ENCODE peak calls at places on chromosomes 16 and 17, in five cellular contexts. D, S, L, C and I are unnamed samples.

GRCh38 chr16:84881702-84882521 is 62.1 kb downstream of the CRISPLD2 start:
- DNase-seq in C (no peak), S (no peak), L (no peak), D (no peak), I (no peak)

GRCh38 chr17:51398128-51398525 is 137.8 kb downstream of the UTP18 start:
- DNase-seq in D (no peak), C (no peak), L (no peak), S (no peak), I (no peak)

GRCh38 chr16:1099224-1100083 is 3.4 kb upstream of the C1QTNF8 start:
- DNase-seq in S (no peak), C (no peak), D (no peak), L (no peak), I (no peak)

GRCh38 chr17:10614536-10615155 is 42.5 kb downstream of the MYH3 start:
- DNase-seq in L (no peak), C (no peak), S (no peak), D (peak; percentile 7), I (no peak)

GRCh38 chr17:21081967-21082366 is 39.2 kb upstream of the USP22 start:
- DNase-seq in L (no peak), S (no peak), D (no peak), C (no peak), I (no peak)

GRCh38 chr17:4209611-4210010 is 54.2 kb downstream of the ANKFY1 start:
- DNase-seq in D (no peak), S (no peak), L (no peak), C (no peak), I (peak; percentile 43)

GRCh38 chr16:81946206-81946605 is 65.1 kb downstream of the SDR42E1 start:
- DNase-seq in D (no peak), S (no peak), C (no peak), L (no peak), I (no peak)

GRCh38 chr17:44738214-44738906 is 20.4 kb upstream of the ADAM11 start:
- DNase-seq in L (no peak), S (no peak), C (no peak), D (no peak), I (no peak)

GRCh38 chr17:28950752-28951427 is 428 bp downstream of the PHF12 start:
- DNase-seq in D (no peak), C (no peak), L (no peak), S (no peak), I (no peak)

GRCh38 chr17:55089955-55090573 is 121.5 kb downstream of the STXBP4 start:
- DNase-seq in C (no peak), L (no peak), D (no peak), S (peak; percentile 45), I (no peak)

GRCh38 chr17:58337126-58337599 is 8.6 kb upstream of the TSPOAP1 start:
- DNase-seq in C (no peak), D (no peak), L (peak; percentile 67), S (no peak), I (no peak)

GRCh38 chr16:138049-138417 is 440 bp downstream of the NPRL3 start:
- DNase-seq in L (no peak), C (peak; percentile 69), S (peak; percentile 19), D (no peak), I (no peak)

GRCh38 chr17:16243385-16243784 is 26.4 kb downstream of the PIGL start:
- DNase-seq in C (no peak), S (no peak), D (no peak), L (no peak), I (no peak)

GRCh38 chr16:80938035-80938927 is 68.4 kb downstream of the CMC2 start:
- DNase-seq in L (no peak), C (peak; percentile 70), D (no peak), S (no peak), I (no peak)

GRCh38 chr16:25896412-25896811 is 204.7 kb downstream of the HS3ST4 start:
- DNase-seq in C (no peak), D (no peak), S (no peak), L (no peak), I (no peak)

GRCh38 chr16:8962393-8963009 is 1.2 kb downstream of the USP7 start:
- DNase-seq in L (peak; percentile 76), S (peak; percentile 59), C (no peak), D (no peak), I (no peak)

GRCh38 chr17:50767446-50767845 is at the start of gene ANKRD40CL:
- DNase-seq in D (no peak), C (no peak), L (no peak), S (no peak), I (no peak)